ENCODE peak calls at places on chromosome 11, in ten cellular contexts. One of them, this sample, is unnamed.

GRCh38 chr11:8566613-8567210 is 27.3 kb downstream of the STK33 start:
- DNase-seq in GM23248: peak; percentile 59
- DNase-seq in G401: peak; percentile 67
- DNase-seq in RCC 7860: peak; percentile 40
- DNase-seq in nucleus accumbens: no peak
- DNase-seq in CD4-positive, CD25-positive, alpha-beta regulatory T cell: no peak
- DNase-seq in ureter: no peak
- DNase-seq in germinal center: peak; percentile 8
- DNase-seq in AG04450: no peak
- DNase-seq in AG20443: peak; percentile 22
- DNase-seq in this sample: peak; percentile 40

GRCh38 chr11:71209656-71210055 is 42.7 kb downstream of the SHANK2 start:
- DNase-seq in AG20443: no peak
- DNase-seq in CD4-positive, CD25-positive, alpha-beta regulatory T cell: no peak
- DNase-seq in ureter: no peak
- DNase-seq in RCC 7860: no peak
- DNase-seq in AG04450: no peak
- DNase-seq in nucleus accumbens: no peak
- DNase-seq in G401: no peak
- DNase-seq in GM23248: no peak
- DNase-seq in germinal center: no peak
- DNase-seq in this sample: no peak

GRCh38 chr11:59756845-59757244 is 1.7 kb downstream of the STX3 start:
- DNase-seq in RCC 7860: peak; percentile 22
- DNase-seq in G401: peak; percentile 25
- DNase-seq in germinal center: no peak
- DNase-seq in AG20443: peak; percentile 26
- DNase-seq in CD4-positive, CD25-positive, alpha-beta regulatory T cell: no peak
- DNase-seq in AG04450: no peak
- DNase-seq in GM23248: peak; percentile 62
- DNase-seq in nucleus accumbens: no peak
- DNase-seq in ureter: peak; percentile 57
- DNase-seq in this sample: no peak

GRCh38 chr11:105177658-105178057 is 38.1 kb upstream of the CARD18 start:
- DNase-seq in ureter: no peak
- DNase-seq in AG04450: peak; percentile 63
- DNase-seq in CD4-positive, CD25-positive, alpha-beta regulatory T cell: no peak
- DNase-seq in RCC 7860: no peak
- DNase-seq in GM23248: peak; percentile 90
- DNase-seq in AG20443: peak; percentile 66
- DNase-seq in nucleus accumbens: no peak
- DNase-seq in G401: no peak
- DNase-seq in germinal center: no peak
- DNase-seq in this sample: peak; percentile 19

GRCh38 chr11:33389635-33390034 is 132.5 kb downstream of the HIPK3 start:
- DNase-seq in RCC 7860: no peak
- DNase-seq in ureter: no peak
- DNase-seq in CD4-positive, CD25-positive, alpha-beta regulatory T cell: no peak
- DNase-seq in germinal center: peak; percentile 15
- DNase-seq in GM23248: no peak
- DNase-seq in AG04450: no peak
- DNase-seq in G401: no peak
- DNase-seq in nucleus accumbens: no peak
- DNase-seq in AG20443: no peak
- DNase-seq in this sample: no peak

GRCh38 chr11:12581923-12582322 is 92.3 kb upstream of the TEAD1 start:
- DNase-seq in nucleus accumbens: no peak
- DNase-seq in ureter: no peak
- DNase-seq in CD4-positive, CD25-positive, alpha-beta regulatory T cell: no peak
- DNase-seq in AG04450: peak; percentile 38
- DNase-seq in RCC 7860: peak; percentile 97
- DNase-seq in AG20443: peak; percentile 66
- DNase-seq in G401: peak; percentile 7
- DNase-seq in GM23248: peak; percentile 96
- DNase-seq in germinal center: no peak
- DNase-seq in this sample: no peak

GRCh38 chr11:77747381-77747969 is 73.0 kb downstream of the RSF1 start:
- DNase-seq in germinal center: no peak
- DNase-seq in ureter: no peak
- DNase-seq in GM23248: peak; percentile 49
- DNase-seq in G401: no peak
- DNase-seq in nucleus accumbens: no peak
- DNase-seq in CD4-positive, CD25-positive, alpha-beta regulatory T cell: no peak
- DNase-seq in AG04450: no peak
- DNase-seq in AG20443: peak; percentile 10
- DNase-seq in RCC 7860: no peak
- DNase-seq in this sample: peak; percentile 7

GRCh38 chr11:130477646-130478203 is 29.3 kb downstream of the ADAMTS15 start:
- DNase-seq in G401: no peak
- DNase-seq in CD4-positive, CD25-positive, alpha-beta regulatory T cell: no peak
- DNase-seq in AG04450: no peak
- DNase-seq in nucleus accumbens: no peak
- DNase-seq in germinal center: no peak
- DNase-seq in AG20443: peak; percentile 16
- DNase-seq in RCC 7860: peak; percentile 59
- DNase-seq in ureter: no peak
- DNase-seq in GM23248: peak; percentile 21
- DNase-seq in this sample: no peak

GRCh38 chr11:57464343-57465181 is 4.2 kb downstream of the RTN4RL2 start:
- DNase-seq in AG20443: no peak
- DNase-seq in CD4-positive, CD25-positive, alpha-beta regulatory T cell: no peak
- DNase-seq in germinal center: no peak
- DNase-seq in G401: no peak
- DNase-seq in AG04450: no peak
- DNase-seq in ureter: no peak
- DNase-seq in RCC 7860: no peak
- DNase-seq in nucleus accumbens: no peak
- DNase-seq in GM23248: no peak
- DNase-seq in this sample: no peak

GRCh38 chr11:22764732-22765131 is 64.9 kb downstream of the SVIP start:
- DNase-seq in ureter: no peak
- DNase-seq in AG04450: no peak
- DNase-seq in AG20443: no peak
- DNase-seq in CD4-positive, CD25-positive, alpha-beta regulatory T cell: no peak
- DNase-seq in GM23248: no peak
- DNase-seq in G401: no peak
- DNase-seq in RCC 7860: no peak
- DNase-seq in germinal center: no peak
- DNase-seq in nucleus accumbens: no peak
- DNase-seq in this sample: no peak